ENCODE peak calls at places on chromosome 6, in six cellular contexts. Z, C, P, J, R and O are unnamed samples.

GRCh38 chr6:109998159-109998785 is 20.2 kb downstream of the GPR6 start:
- DNase-seq in R (peak), P (no peak), J (no peak), C (no peak), Z (peak), O (no peak)

GRCh38 chr6:25930532-25931410 is at the start of gene SLC17A2:
- DNase-seq in Z (no peak), C (no peak), P (no peak), J (no peak), R (no peak), O (no peak)

GRCh38 chr6:73362869-73363536 is 545 bp downstream of the KHDC3L start:
- DNase-seq in P (no peak), C (no peak), J (no peak), R (no peak), Z (no peak), O (no peak)

GRCh38 chr6:87518453-87518852 is 45.7 kb downstream of the SLC35A1 start:
- DNase-seq in C (no peak), P (no peak), J (no peak), R (no peak), Z (no peak), O (no peak)

GRCh38 chr6:6590530-6590929 is 2.0 kb downstream of the LY86 start:
- DNase-seq in P (no peak), R (no peak), J (peak), Z (no peak), C (no peak), O (no peak)

GRCh38 chr6:86657192-86657591 is 280.1 kb upstream of the HTR1E start:
- DNase-seq in P (no peak), R (no peak), Z (no peak), J (no peak), C (no peak), O (no peak)

GRCh38 chr6:140462495-140463311 is 1088.3 kb upstream of the CITED2 start:
- DNase-seq in R (peak), C (peak), J (no peak), P (no peak), Z (peak), O (peak)

GRCh38 chr6:128138694-128139093 is 237.8 kb upstream of the THEMIS start:
- DNase-seq in Z (no peak), C (no peak), J (no peak), P (no peak), R (no peak), O (no peak)

GRCh38 chr6:24918641-24919403 is 16.9 kb downstream of the RIPOR2 start:
- DNase-seq in P (peak), C (no peak), Z (no peak), R (peak), J (peak), O (no peak)

GRCh38 chr6:23106951-23107350 is 537.6 kb downstream of the HDGFL1 start:
- DNase-seq in P (no peak), R (no peak), J (no peak), C (peak), Z (peak), O (no peak)

GRCh38 chr6:37256692-37257319 is 766 bp upstream of the TBC1D22B start:
- DNase-seq in R (no peak), Z (peak), C (peak), J (no peak), P (no peak), O (no peak)

GRCh38 chr6:83065511-83066192 is at the start of gene UBE3D:
- DNase-seq in C (peak), R (peak), P (peak), J (peak), Z (peak), O (peak)

GRCh38 chr6:53541900-53542299 is 3.0 kb downstream of the GCLC start:
- DNase-seq in P (no peak), R (peak), Z (no peak), C (no peak), J (no peak), O (no peak)
- H3K4me3 ChIP-seq in P (no peak), R (peak), Z (no peak), C (peak), J (no peak), O (no peak)

GRCh38 chr6:161226005-161226964 is 47.6 kb downstream of the AGPAT4 start:
- DNase-seq in P (no peak), Z (no peak), C (no peak), R (no peak), J (no peak), O (no peak)

GRCh38 chr6:161228911-161229591 is 44.8 kb downstream of the AGPAT4 start:
- DNase-seq in P (no peak), R (no peak), J (no peak), C (peak), Z (peak), O (peak)

GRCh38 chr6:161228096-161228495 is 45.8 kb downstream of the AGPAT4 start:
- DNase-seq in R (no peak), C (no peak), Z (peak), P (no peak), J (no peak), O (no peak)

GRCh38 chr6:161225677-161226004 is 48.2 kb downstream of the AGPAT4 start:
- DNase-seq in C (no peak), P (no peak), Z (no peak), J (no peak), R (no peak), O (no peak)

GRCh38 chr6:161227004-161227950 is 46.6 kb downstream of the AGPAT4 start:
- DNase-seq in C (no peak), J (no peak), R (no peak), P (no peak), Z (no peak), O (no peak)
- TF ChIP-seq EZH2phosphoT487 in C (no peak), J (no peak), R (no peak), P (no peak), Z (no peak), O (no peak)

GRCh38 chr6:68634503-68635411 is at the start of gene ADGRB3:
- DNase-seq in C (peak), R (peak), Z (peak), J (no peak), P (peak), O (peak)
- H3K4me3 ChIP-seq in C (peak), R (peak), Z (peak), J (no peak), P (peak), O (peak)

DNA sequence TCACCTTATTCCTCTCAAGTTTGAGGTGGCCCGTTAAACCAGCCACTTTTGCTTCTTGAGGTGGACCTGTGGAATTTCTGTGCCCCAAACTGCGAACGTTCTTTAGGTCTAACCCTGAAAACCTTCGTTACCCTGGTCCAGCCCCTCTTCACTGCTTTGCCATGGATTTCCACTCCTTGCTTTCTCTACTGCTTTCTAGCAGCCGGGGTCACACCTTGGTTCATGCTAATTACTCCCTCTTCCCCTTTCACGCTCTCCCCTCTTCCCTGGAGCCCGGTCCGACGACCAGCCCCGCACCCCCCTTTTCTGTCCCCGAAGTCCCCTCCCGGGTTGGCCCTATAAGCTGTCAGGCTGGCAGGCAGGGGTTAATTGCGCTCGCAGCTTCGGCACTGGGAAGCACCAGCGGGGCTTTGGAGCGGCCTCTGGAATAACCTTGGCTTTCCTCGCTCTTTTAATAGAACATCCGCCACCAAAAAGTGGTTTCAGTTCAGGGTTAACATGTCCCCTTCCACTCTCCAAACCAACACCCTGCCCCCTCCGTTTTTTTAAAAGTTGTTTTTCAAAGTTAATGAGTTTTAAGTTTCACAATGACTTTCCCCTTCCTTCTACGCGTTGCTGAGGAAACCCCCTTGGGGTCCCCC is 1.4 kb upstream of the HIVEP1 start:
- DNase-seq in P (peak), R (peak), J (peak), C (no peak), Z (peak), O (peak)
- TF ChIP-seq EZH2phosphoT487 in P (no peak), R (no peak), J (no peak), C (no peak), Z (no peak), O (no peak)

GRCh38 chr6:161438430-161439030 is 164.7 kb upstream of the AGPAT4 start:
- DNase-seq in C (no peak), R (no peak), P (no peak), J (no peak), Z (no peak), O (no peak)
- H3K4me3 ChIP-seq in C (no peak), R (no peak), P (peak), J (no peak), Z (peak), O (no peak)

DNA sequence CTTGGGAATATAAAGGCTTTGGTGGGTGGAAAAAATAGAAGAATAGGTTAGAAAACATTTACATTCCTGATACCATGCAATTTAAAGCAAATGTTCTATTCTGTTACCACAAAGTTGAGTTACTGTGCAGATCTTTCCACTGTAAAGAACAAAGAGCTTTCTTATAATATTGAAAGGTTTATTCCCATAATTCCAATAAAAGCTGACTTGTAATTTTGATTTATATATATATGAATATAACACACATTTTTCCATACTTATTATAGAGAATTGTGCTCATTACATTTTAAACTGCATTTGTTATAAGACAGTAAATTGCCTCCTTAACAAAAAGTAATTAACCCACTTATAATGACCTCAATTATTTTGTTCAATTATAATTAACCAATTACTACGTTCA is 135.9 kb downstream of the RNASET2 start:
- DNase-seq in Z (no peak), P (no peak), C (no peak), J (no peak), R (no peak), O (no peak)
- TF ChIP-seq EZH2phosphoT487 in Z (no peak), P (no peak), C (no peak), J (no peak), R (no peak), O (no peak)